ENCODE peak calls at places on chromosomes 12 and 14, in nine cellular contexts. Q, A, O, V, S, H, R, Z and X are unnamed samples.

GRCh38 chr12:53191096-53191884 is 10.6 kb upstream of the CSAD start:
- DNase-seq in Q (no peak), A (no peak), O (no peak), V (peak), S (no peak), H (no peak), R (no peak), Z (no peak), X (peak)

GRCh38 chr14:69464829-69465228 is 19.7 kb upstream of the PLEKHD1 start:
- DNase-seq in Q (no peak), A (no peak), O (no peak), V (no peak), S (no peak), H (no peak), R (no peak), Z (no peak), X (no peak)

GRCh38 chr12:57434517-57435223 is at the start of gene INHBC:
- DNase-seq in Q (no peak), A (no peak), O (no peak), V (no peak), S (no peak), H (no peak), R (no peak), Z (no peak), X (no peak)

GRCh38 chr14:104360522-104360921 is 219.0 kb upstream of the C14orf180 start:
- DNase-seq in Q (no peak), A (no peak), O (peak), V (no peak), S (no peak), H (no peak), R (no peak), Z (no peak), X (peak)

GRCh38 chr12:28794796-28795195 is 354.3 kb upstream of the FAR2 start:
- DNase-seq in Q (no peak), A (no peak), O (no peak), V (no peak), S (no peak), H (no peak), R (no peak), Z (no peak), X (no peak)

GRCh38 chr12:11684393-11684792 is 34.9 kb downstream of the ETV6 start:
- DNase-seq in Q (no peak), A (no peak), O (no peak), V (no peak), S (no peak), H (no peak), R (no peak), Z (no peak), X (no peak)

GRCh38 chr12:4866288-4866687 is 43.4 kb upstream of the KCNA1 start:
- DNase-seq in Q (no peak), A (no peak), O (no peak), V (no peak), S (no peak), H (no peak), R (no peak), Z (no peak), X (no peak)

GRCh38 chr12:75724913-75725312 is 213.5 kb upstream of the KRR1 start:
- DNase-seq in Q (no peak), A (no peak), O (no peak), V (no peak), S (peak), H (no peak), R (peak), Z (no peak), X (no peak)

GRCh38 chr14:31947680-31948580 is 129.2 kb upstream of the ARHGAP5 start:
- DNase-seq in Q (no peak), A (no peak), O (no peak), V (no peak), S (no peak), H (no peak), R (no peak), Z (no peak), X (no peak)

GRCh38 chr14:97995038-97995437 is 1197.9 kb downstream of the VRK1 start:
- DNase-seq in Q (no peak), A (no peak), O (no peak), V (no peak), S (no peak), H (no peak), R (no peak), Z (no peak), X (no peak)

GRCh38 chr14:90397401-90398314 is 829 bp downstream of the CALM1 start:
- DNase-seq in Q (peak), A (peak), O (peak), V (peak), S (no peak), H (peak), R (peak), Z (no peak), X (peak)

GRCh38 chr12:28415755-28416154 is 225.5 kb downstream of the CCDC91 start:
- DNase-seq in Q (no peak), A (no peak), O (no peak), V (no peak), S (no peak), H (no peak), R (no peak), Z (no peak), X (no peak)

GRCh38 chr12:79420146-79420618 is 270.6 kb downstream of the PAWR start:
- DNase-seq in Q (no peak), A (peak), O (no peak), V (no peak), S (no peak), H (no peak), R (peak), Z (no peak), X (no peak)

GRCh38 chr12:5023842-5024241 is 19.8 kb upstream of the KCNA5 start:
- DNase-seq in Q (no peak), A (no peak), O (no peak), V (no peak), S (no peak), H (no peak), R (no peak), Z (no peak), X (no peak)

GRCh38 chr14:65187421-65188049 is 85.2 kb upstream of the MAX start:
- DNase-seq in Q (no peak), A (no peak), O (no peak), V (no peak), S (no peak), H (no peak), R (no peak), Z (no peak), X (no peak)

GRCh38 chr12:131421506-131422184 is 289.2 kb upstream of the SFSWAP start:
- DNase-seq in Q (no peak), A (no peak), O (no peak), V (no peak), S (no peak), H (no peak), R (no peak), Z (no peak), X (no peak)

GRCh38 chr12:51056242-51056641 is 8.1 kb downstream of the LETMD1 start:
- DNase-seq in Q (no peak), A (no peak), O (no peak), V (no peak), S (no peak), H (no peak), R (no peak), Z (no peak), X (no peak)